ENCODE peak calls at places on chromosome 6, in five cellular contexts. H, F, L, M and N are unnamed samples.

GRCh38 chr6:1904494-1904854 is 294.8 kb downstream of the FOXC1 start:
- DNase-seq in H (no peak), F (no peak), L (no peak), M (no peak), N (no peak)

GRCh38 chr6:149771925-149772324 is 22.4 kb downstream of the PCMT1 start:
- DNase-seq in H (no peak), F (no peak), L (no peak), M (no peak), N (no peak)

GRCh38 chr6:167826230-167827061 is at the start of gene AFDN:
- DNase-seq in H (peak; percentile 83), F (peak; percentile 82), L (peak; percentile 49), M (peak; percentile 89), N (peak; percentile 78)

GRCh38 chr6:56091159-56091869 is 156.1 kb downstream of the COL21A1 start:
- DNase-seq in H (no peak), F (peak; percentile 56), L (no peak), M (no peak), N (no peak)

GRCh38 chr6:39925931-39926290 is 8.4 kb downstream of the MOCS1 start:
- DNase-seq in H (no peak), F (no peak), L (no peak), M (no peak), N (no peak)

GRCh38 chr6:11012295-11012754 is 31.8 kb downstream of the ELOVL2 start:
- DNase-seq in H (no peak), F (no peak), L (no peak), M (no peak), N (no peak)

GRCh38 chr6:24990227-24990843 is 54.6 kb upstream of the RIPOR2 start:
- DNase-seq in H (no peak), F (no peak), L (no peak), M (no peak), N (no peak)

GRCh38 chr6:3551716-3552511 is 95.1 kb upstream of the SLC22A23 start:
- DNase-seq in H (no peak), F (no peak), L (no peak), M (no peak), N (no peak)

GRCh38 chr6:88349511-88349910 is 183.4 kb upstream of the CNR1 start:
- DNase-seq in H (no peak), F (no peak), L (no peak), M (no peak), N (no peak)

GRCh38 chr6:159084493-159085091 is 39.8 kb upstream of the TAGAP start:
- DNase-seq in H (no peak), F (peak; percentile 50), L (no peak), M (no peak), N (no peak)

GRCh38 chr6:89360415-89360999 is 8.0 kb upstream of the UBE2J1 start:
- DNase-seq in H (no peak), F (peak; percentile 64), L (no peak), M (no peak), N (no peak)